ENCODE peak calls at places on chromosomes 1 and 21, in four cellular contexts. C is astrocyte, V is right lobe of liver, J is heart left ventricle. H is an unnamed sample.
A peak's percentile ranks its signal among the peaks of the same experiment; 100 is the strongest.

GRCh38 chr1:11559211-11559970 is 80.4 kb downstream of the DISP3 start:
- DNase-seq in V (no peak), C (no peak), J (no peak), H (no peak)

GRCh38 chr1:235074335-235075120 is 54.1 kb downstream of the TOMM20 start:
- DNase-seq in C (peak; percentile 79), J (peak; percentile 73), V (peak; percentile 63), H (peak; percentile 37)

GRCh38 chr21:44939532-44940115 is at the start of gene SLX9:
- DNase-seq in J (peak; percentile 83), V (peak; percentile 82), C (peak; percentile 57), H (peak; percentile 89)

GRCh38 chr1:150789396-150789795 is 18.7 kb downstream of the CTSK start:
- DNase-seq in V (no peak), J (no peak), C (no peak), H (no peak)

GRCh38 chr1:47555307-47555706 is 117.5 kb downstream of the FOXD2 start:
- DNase-seq in V (no peak), C (no peak), J (no peak), H (no peak)

GRCh38 chr1:150508982-150509381 is 1.1 kb downstream of the ECM1 start:
- DNase-seq in C (no peak), V (no peak), J (no peak), H (no peak)

GRCh38 chr1:69221492-69221990 is 346.2 kb upstream of the LRRC7 start:
- DNase-seq in V (no peak), C (no peak), J (no peak), H (peak; percentile 62)

GRCh38 chr21:43913928-43914327 is 48.9 kb downstream of the AGPAT3 start:
- DNase-seq in J (peak; percentile 79), C (peak; percentile 33), V (no peak), H (peak; percentile 38)

GRCh38 chr1:86515597-86515996 is 31.3 kb upstream of the CLCA4 start:
- DNase-seq in C (no peak), J (no peak), V (no peak), H (peak; percentile 33)

GRCh38 chr21:32710069-32710784 is 17.6 kb downstream of the SYNJ1 start:
- DNase-seq in C (no peak), J (no peak), V (no peak), H (no peak)

GRCh38 chr1:159509440-159510222 is 26.2 kb downstream of the OR10J5 start:
- DNase-seq in V (no peak), J (no peak), C (no peak), H (no peak)

GRCh38 chr21:38151021-38151645 is 105.7 kb upstream of the KCNJ15 start:
- DNase-seq in V (no peak), C (no peak), J (no peak), H (no peak)

GRCh38 chr1:205983925-205984725 is 19.1 kb downstream of the RAB7B start:
- DNase-seq in C (peak; percentile 51), V (peak; percentile 71), J (peak; percentile 73), H (peak; percentile 83)

GRCh38 chr1:70090875-70091274 is 114.5 kb downstream of the LRRC40 start:
- DNase-seq in C (peak; percentile 59), J (no peak), V (no peak), H (peak; percentile 64)

GRCh38 chr1:100400332-100400933 is 48.1 kb downstream of the CDC14A start:
- DNase-seq in C (no peak), J (peak; percentile 58), V (peak; percentile 22), H (peak; percentile 36)

GRCh38 chr1:111234866-111235265 is 7.4 kb downstream of the CHI3L2 start:
- DNase-seq in C (peak; percentile 70), V (no peak), J (no peak), H (no peak)

GRCh38 chr1:241782396-241782795 is 65.6 kb upstream of the EXO1 start:
- DNase-seq in V (no peak), J (no peak), C (no peak), H (peak; percentile 18)

GRCh38 chr1:57752847-57753246 is 329.0 kb upstream of the DAB1 start:
- DNase-seq in J (no peak), V (no peak), C (no peak), H (no peak)

GRCh38 chr1:91506071-91506470 is 5.4 kb downstream of the CDC7 start:
- DNase-seq in C (no peak), V (no peak), J (no peak), H (no peak)

GRCh38 chr1:60281360-60281932 is 207.9 kb upstream of the C1orf87 start:
- DNase-seq in V (peak; percentile 64), C (peak; percentile 72), J (peak; percentile 72), H (peak; percentile 88)

GRCh38 chr1:4018721-4019521 is 118.8 kb upstream of the C1orf174 start:
- DNase-seq in J (no peak), C (no peak), V (no peak), H (no peak)

GRCh38 chr1:28370220-28371010 is 875 bp downstream of the PHACTR4 start:
- DNase-seq in C (peak; percentile 42), V (peak; percentile 34), J (peak; percentile 31), H (peak; percentile 45)

GRCh38 chr1:12464028-12464427 is 154.0 kb downstream of the DHRS3 start:
- DNase-seq in V (no peak), J (no peak), C (peak; percentile 73), H (no peak)

GRCh38 chr1:16984717-16985116 is 4.3 kb upstream of the MFAP2 start:
- DNase-seq in C (peak; percentile 93), V (no peak), J (peak; percentile 79), H (no peak)

GRCh38 chr1:160128636-160129035 is 13.1 kb downstream of the ATP1A2 start:
- DNase-seq in J (no peak), V (no peak), C (no peak), H (no peak)

GRCh38 chr1:101290119-101290921 is 53.5 kb downstream of the S1PR1 start:
- DNase-seq in V (no peak), C (no peak), J (no peak), H (no peak)

GRCh38 chr1:38891753-38892152 is 10.4 kb upstream of the GJA9 start:
- DNase-seq in V (no peak), J (no peak), C (peak; percentile 28), H (peak; percentile 15)

GRCh38 chr21:38990424-38990794 is 184.7 kb downstream of the ETS2 start:
- DNase-seq in V (no peak), C (no peak), J (no peak), H (no peak)

GRCh38 chr1:10754571-10755329 is 41.7 kb downstream of the CASZ1 start:
- DNase-seq in C (peak; percentile 29), V (no peak), J (no peak), H (no peak)

GRCh38 chr1:58013237-58013636 is 533.3 kb downstream of the OMA1 start:
- DNase-seq in V (peak; percentile 35), C (no peak), J (no peak), H (no peak)

GRCh38 chr21:42097860-42098259 is 26.7 kb downstream of the UMODL1 start:
- DNase-seq in C (peak; percentile 98), J (peak; percentile 65), V (peak; percentile 55), H (no peak)

DNA sequence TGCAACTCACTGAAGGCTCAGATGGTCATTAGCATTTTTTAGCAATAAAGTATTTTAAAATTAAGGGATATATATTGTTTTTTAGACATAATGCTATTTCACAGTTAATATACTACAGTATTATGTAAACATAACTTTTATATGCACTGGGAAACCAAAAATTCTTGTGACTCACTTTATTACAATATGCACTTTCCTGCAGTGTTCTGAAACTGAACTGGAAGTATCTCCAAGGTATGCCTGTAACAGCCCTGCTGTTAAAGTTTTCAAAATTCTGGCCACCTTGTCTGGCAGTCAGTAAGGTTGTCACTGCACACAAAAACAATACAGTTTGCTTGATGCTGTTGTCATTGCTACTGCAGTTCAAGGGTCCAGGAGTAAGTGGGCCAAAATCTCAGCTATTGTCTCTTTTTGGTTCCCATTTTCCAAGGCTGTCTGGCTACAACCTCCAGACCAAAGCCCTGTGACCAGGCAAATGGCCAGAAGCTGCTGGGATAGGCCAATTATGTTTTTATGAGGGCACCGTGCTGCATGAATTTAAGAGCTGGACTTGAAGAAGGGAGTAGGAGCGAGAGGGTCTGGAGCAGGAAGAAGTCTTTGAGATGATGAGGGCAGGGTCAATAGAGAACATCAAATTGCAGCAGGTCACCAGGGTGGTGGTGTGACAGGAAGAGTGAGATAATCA is 82.4 kb upstream of the CACHD1 start:
- DNase-seq in V (no peak), J (no peak), C (no peak), H (no peak)
- H3K4me3 ChIP-seq in V (no peak overlapping the region), J (no peak overlapping the region), C (no peak overlapping the region), H (no peak overlapping the region)

GRCh38 chr1:172719066-172719627 is 60.2 kb downstream of the FASLG start:
- DNase-seq in J (no peak), C (peak; percentile 92), V (no peak), H (no peak)

GRCh38 chr1:172720325-172720724 is 61.4 kb downstream of the FASLG start:
- DNase-seq in J (no peak), V (no peak), C (no peak), H (no peak)

GRCh38 chr1:172717722-172718455 is 59.0 kb downstream of the FASLG start:
- DNase-seq in C (peak; percentile 42), J (no peak), V (no peak), H (no peak)

GRCh38 chr1:172723251-172723650 is 64.3 kb downstream of the FASLG start:
- DNase-seq in C (peak; percentile 26), V (no peak), J (no peak), H (no peak)

GRCh38 chr1:172719694-172720138 is 60.8 kb downstream of the FASLG start:
- DNase-seq in C (peak; percentile 29), V (no peak), J (no peak), H (peak; percentile 46)
- TF ChIP-seq CTCF in C (peak; percentile 81), V (peak; percentile 85), J (peak; percentile 74), H (peak; percentile 71)

DNA sequence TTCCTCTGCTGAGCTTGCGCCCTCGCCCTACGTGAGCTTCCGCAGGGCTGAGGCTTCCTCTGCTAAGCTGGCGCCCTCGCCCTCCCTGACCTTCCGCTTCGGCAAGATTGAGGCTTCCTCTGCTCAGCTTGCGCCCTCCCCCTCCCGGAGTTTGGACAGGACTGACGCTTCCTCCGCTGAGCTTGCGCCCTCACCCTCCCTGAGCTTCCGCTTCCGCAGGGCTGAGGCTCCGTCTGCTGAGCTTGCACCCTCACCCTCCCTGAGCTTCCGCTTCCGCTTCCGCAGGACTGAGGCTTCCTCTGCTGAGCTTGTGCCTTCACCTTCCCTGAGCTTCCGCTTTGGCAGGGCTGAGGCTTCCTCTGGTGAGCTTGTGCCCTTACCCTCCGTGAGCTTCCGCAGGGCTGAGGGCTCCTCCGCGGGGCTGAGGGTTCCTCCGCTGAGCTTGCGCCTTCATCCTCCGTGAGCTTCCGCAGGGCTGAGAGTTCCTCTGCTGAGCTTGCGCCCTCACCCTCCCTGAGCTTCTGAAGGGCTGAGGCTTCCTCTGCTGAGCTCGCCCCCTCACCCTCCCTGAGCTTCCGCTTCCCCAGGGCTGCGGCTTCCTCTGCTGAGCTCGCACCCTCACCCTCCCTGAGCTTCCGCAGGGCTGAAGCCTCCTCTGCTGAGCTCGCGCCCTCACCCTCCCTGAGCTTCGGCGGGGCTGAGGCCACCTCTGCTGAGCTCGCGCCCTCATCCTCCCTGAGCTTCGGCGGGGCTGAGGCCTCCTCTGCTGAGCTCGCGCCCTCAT is 753.6 kb upstream of the TPTE start:
- DNase-seq in J (no peak), V (no peak), C (no peak), H (no peak)
- H3K9me3 ChIP-seq in J (peaks cover 7% of the 10 kb centered on the region), V (no peaks in the 10 kb centered on the region), C (peaks cover 39% of the 10 kb centered on the region), H (peaks cover 15% of the 10 kb centered on the region)

DNA sequence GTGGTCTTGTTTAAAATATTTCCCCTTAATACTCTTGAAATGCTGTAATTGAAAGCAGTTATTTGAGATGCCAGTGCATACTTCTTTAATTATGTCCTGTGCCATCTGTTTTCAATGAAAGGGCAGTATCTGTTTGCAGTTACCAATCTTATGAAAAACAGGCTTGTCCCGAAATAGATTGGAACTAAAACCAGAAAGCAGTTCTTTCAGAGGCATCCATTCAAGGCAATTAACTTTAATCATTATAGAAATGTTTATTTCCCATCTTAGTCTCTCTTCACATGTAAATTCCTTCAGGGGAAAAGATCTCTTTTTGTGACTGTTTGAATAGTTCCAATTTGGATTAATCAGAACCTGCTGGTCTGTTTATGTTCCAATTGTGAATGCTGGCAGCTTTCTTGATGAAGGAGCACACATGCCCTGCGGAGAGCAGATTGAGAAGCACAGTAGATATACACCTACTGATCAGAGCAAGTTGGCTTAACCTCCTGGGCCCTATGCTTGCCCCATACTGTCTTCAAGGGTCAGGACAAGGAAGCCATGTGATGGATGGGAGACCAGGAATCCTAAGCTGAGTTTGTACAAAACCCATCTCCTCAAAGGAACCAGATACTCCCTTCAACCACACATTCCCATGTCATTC is 41.6 kb upstream of the MROH9 start:
- DNase-seq in C (no peak), J (no peak), V (no peak), H (no peak)
- H3K4me3 ChIP-seq in C (no peak overlapping the region), J (no peak overlapping the region), V (no peak overlapping the region), H (no peak overlapping the region)

H was measured in cardiac muscle cell.